ENCODE peak calls at places on chromosomes 13 and 19, in ten cellular contexts. One of them, this sample, is unnamed.
A peak's percentile ranks its signal among the peaks of the same experiment; 100 is the strongest.

GRCh38 chr13:114151565-114152284 is 19.3 kb upstream of the RASA3 start:
- DNase-seq in effector CD4-positive, alpha-beta T cell: no peak
- DNase-seq in WTC11: no peak
- DNase-seq in Kasumi-1: no peak
- DNase-seq in stimulated activated CD8-positive, alpha-beta memory T cell treated with anti-CD3 and anti-CD28 coated beads, Interleukin-2, amount 100 ng/mL, for 1 hour: no peak
- DNase-seq in NCI-H1417: peak; percentile 51
- DNase-seq in neural crest cell: no peak
- DNase-seq in stimulated activated effector memory CD8-positive, alpha-beta T cell treated with anti-CD3 and anti-CD28 coated beads, Interleukin-12 subunit alpha, Interleukin-12 subunit beta, amount 100 ng/mL, for 72 hours: no peak
- DNase-seq in uterus: no peak
- DNase-seq in RPMI7951: no peak
- DNase-seq in this sample: no peak

GRCh38 chr13:102856603-102857002 is 10.8 kb downstream of the ERCC5 start:
- DNase-seq in effector CD4-positive, alpha-beta T cell: no peak
- DNase-seq in WTC11: no peak
- DNase-seq in Kasumi-1: no peak
- DNase-seq in stimulated activated CD8-positive, alpha-beta memory T cell treated with anti-CD3 and anti-CD28 coated beads, Interleukin-2, amount 100 ng/mL, for 1 hour: no peak
- DNase-seq in NCI-H1417: no peak
- DNase-seq in neural crest cell: no peak
- DNase-seq in stimulated activated effector memory CD8-positive, alpha-beta T cell treated with anti-CD3 and anti-CD28 coated beads, Interleukin-12 subunit alpha, Interleukin-12 subunit beta, amount 100 ng/mL, for 72 hours: no peak
- DNase-seq in uterus: no peak
- DNase-seq in RPMI7951: peak; percentile 69
- DNase-seq in this sample: no peak

GRCh38 chr19:8552810-8553209 is 24.4 kb downstream of the MYO1F start:
- DNase-seq in effector CD4-positive, alpha-beta T cell: no peak
- DNase-seq in WTC11: peak; percentile 52
- DNase-seq in Kasumi-1: peak; percentile 15
- DNase-seq in stimulated activated CD8-positive, alpha-beta memory T cell treated with anti-CD3 and anti-CD28 coated beads, Interleukin-2, amount 100 ng/mL, for 1 hour: no peak
- DNase-seq in NCI-H1417: no peak
- DNase-seq in neural crest cell: peak; percentile 31
- DNase-seq in stimulated activated effector memory CD8-positive, alpha-beta T cell treated with anti-CD3 and anti-CD28 coated beads, Interleukin-12 subunit alpha, Interleukin-12 subunit beta, amount 100 ng/mL, for 72 hours: no peak
- DNase-seq in uterus: no peak
- DNase-seq in RPMI7951: peak; percentile 42
- DNase-seq in this sample: no peak

GRCh38 chr13:40190656-40191100 is 475.8 kb downstream of the FOXO1 start:
- DNase-seq in effector CD4-positive, alpha-beta T cell: peak; percentile 67
- DNase-seq in WTC11: no peak
- DNase-seq in Kasumi-1: no peak
- DNase-seq in stimulated activated CD8-positive, alpha-beta memory T cell treated with anti-CD3 and anti-CD28 coated beads, Interleukin-2, amount 100 ng/mL, for 1 hour: peak; percentile 47
- DNase-seq in NCI-H1417: no peak
- DNase-seq in neural crest cell: peak; percentile 36
- DNase-seq in stimulated activated effector memory CD8-positive, alpha-beta T cell treated with anti-CD3 and anti-CD28 coated beads, Interleukin-12 subunit alpha, Interleukin-12 subunit beta, amount 100 ng/mL, for 72 hours: no peak
- DNase-seq in uterus: peak; percentile 51
- DNase-seq in RPMI7951: peak; percentile 78
- DNase-seq in this sample: no peak

GRCh38 chr19:16330811-16331690 is 6.4 kb downstream of the KLF2 start:
- DNase-seq in effector CD4-positive, alpha-beta T cell: peak; percentile 23
- DNase-seq in WTC11: no peak
- DNase-seq in Kasumi-1: no peak
- DNase-seq in stimulated activated CD8-positive, alpha-beta memory T cell treated with anti-CD3 and anti-CD28 coated beads, Interleukin-2, amount 100 ng/mL, for 1 hour: no peak
- DNase-seq in NCI-H1417: no peak
- DNase-seq in neural crest cell: no peak
- DNase-seq in stimulated activated effector memory CD8-positive, alpha-beta T cell treated with anti-CD3 and anti-CD28 coated beads, Interleukin-12 subunit alpha, Interleukin-12 subunit beta, amount 100 ng/mL, for 72 hours: no peak
- DNase-seq in uterus: no peak
- DNase-seq in RPMI7951: no peak
- DNase-seq in this sample: no peak

GRCh38 chr13:60164490-60164889 is 762 bp upstream of the DIAPH3 start:
- DNase-seq in effector CD4-positive, alpha-beta T cell: no peak
- DNase-seq in WTC11: no peak
- DNase-seq in Kasumi-1: peak; percentile 46
- DNase-seq in stimulated activated CD8-positive, alpha-beta memory T cell treated with anti-CD3 and anti-CD28 coated beads, Interleukin-2, amount 100 ng/mL, for 1 hour: no peak
- DNase-seq in NCI-H1417: no peak
- DNase-seq in neural crest cell: no peak
- DNase-seq in stimulated activated effector memory CD8-positive, alpha-beta T cell treated with anti-CD3 and anti-CD28 coated beads, Interleukin-12 subunit alpha, Interleukin-12 subunit beta, amount 100 ng/mL, for 72 hours: no peak
- DNase-seq in uterus: no peak
- DNase-seq in RPMI7951: no peak
- DNase-seq in this sample: no peak

GRCh38 chr13:111360452-111360851 is 40.0 kb downstream of the TEX29 start:
- DNase-seq in effector CD4-positive, alpha-beta T cell: no peak
- DNase-seq in WTC11: no peak
- DNase-seq in Kasumi-1: no peak
- DNase-seq in stimulated activated CD8-positive, alpha-beta memory T cell treated with anti-CD3 and anti-CD28 coated beads, Interleukin-2, amount 100 ng/mL, for 1 hour: no peak
- DNase-seq in NCI-H1417: no peak
- DNase-seq in neural crest cell: no peak
- DNase-seq in stimulated activated effector memory CD8-positive, alpha-beta T cell treated with anti-CD3 and anti-CD28 coated beads, Interleukin-12 subunit alpha, Interleukin-12 subunit beta, amount 100 ng/mL, for 72 hours: no peak
- DNase-seq in uterus: no peak
- DNase-seq in RPMI7951: no peak
- DNase-seq in this sample: no peak

GRCh38 chr13:77876176-77876575 is 42.5 kb downstream of the EDNRB start:
- DNase-seq in effector CD4-positive, alpha-beta T cell: no peak
- DNase-seq in WTC11: no peak
- DNase-seq in Kasumi-1: no peak
- DNase-seq in stimulated activated CD8-positive, alpha-beta memory T cell treated with anti-CD3 and anti-CD28 coated beads, Interleukin-2, amount 100 ng/mL, for 1 hour: no peak
- DNase-seq in NCI-H1417: no peak
- DNase-seq in neural crest cell: no peak
- DNase-seq in stimulated activated effector memory CD8-positive, alpha-beta T cell treated with anti-CD3 and anti-CD28 coated beads, Interleukin-12 subunit alpha, Interleukin-12 subunit beta, amount 100 ng/mL, for 72 hours: no peak
- DNase-seq in uterus: no peak
- DNase-seq in RPMI7951: no peak
- DNase-seq in this sample: no peak

GRCh38 chr13:51262501-51263211 is 40.5 kb downstream of the FAM124A start:
- DNase-seq in effector CD4-positive, alpha-beta T cell: no peak
- DNase-seq in WTC11: no peak
- DNase-seq in Kasumi-1: no peak
- DNase-seq in stimulated activated CD8-positive, alpha-beta memory T cell treated with anti-CD3 and anti-CD28 coated beads, Interleukin-2, amount 100 ng/mL, for 1 hour: no peak
- DNase-seq in NCI-H1417: no peak
- DNase-seq in neural crest cell: no peak
- DNase-seq in stimulated activated effector memory CD8-positive, alpha-beta T cell treated with anti-CD3 and anti-CD28 coated beads, Interleukin-12 subunit alpha, Interleukin-12 subunit beta, amount 100 ng/mL, for 72 hours: no peak
- DNase-seq in uterus: no peak
- DNase-seq in RPMI7951: no peak
- DNase-seq in this sample: no peak

GRCh38 chr13:51823861-51824260 is 19.9 kb upstream of the DHRS12 start:
- DNase-seq in effector CD4-positive, alpha-beta T cell: no peak
- DNase-seq in WTC11: no peak
- DNase-seq in Kasumi-1: no peak
- DNase-seq in stimulated activated CD8-positive, alpha-beta memory T cell treated with anti-CD3 and anti-CD28 coated beads, Interleukin-2, amount 100 ng/mL, for 1 hour: no peak
- DNase-seq in NCI-H1417: no peak
- DNase-seq in neural crest cell: no peak
- DNase-seq in stimulated activated effector memory CD8-positive, alpha-beta T cell treated with anti-CD3 and anti-CD28 coated beads, Interleukin-12 subunit alpha, Interleukin-12 subunit beta, amount 100 ng/mL, for 72 hours: no peak
- DNase-seq in uterus: no peak
- DNase-seq in RPMI7951: no peak
- DNase-seq in this sample: no peak

GRCh38 chr13:113969311-113969972 is 4.4 kb downstream of the C13orf46 start:
- DNase-seq in effector CD4-positive, alpha-beta T cell: no peak
- DNase-seq in WTC11: no peak
- DNase-seq in Kasumi-1: no peak
- DNase-seq in stimulated activated CD8-positive, alpha-beta memory T cell treated with anti-CD3 and anti-CD28 coated beads, Interleukin-2, amount 100 ng/mL, for 1 hour: no peak
- DNase-seq in NCI-H1417: no peak
- DNase-seq in neural crest cell: no peak
- DNase-seq in stimulated activated effector memory CD8-positive, alpha-beta T cell treated with anti-CD3 and anti-CD28 coated beads, Interleukin-12 subunit alpha, Interleukin-12 subunit beta, amount 100 ng/mL, for 72 hours: no peak
- DNase-seq in uterus: no peak
- DNase-seq in RPMI7951: no peak
- DNase-seq in this sample: no peak

GRCh38 chr13:43136940-43137574 is 113.7 kb downstream of the DNAJC15 start:
- DNase-seq in effector CD4-positive, alpha-beta T cell: no peak
- DNase-seq in WTC11: no peak
- DNase-seq in Kasumi-1: no peak
- DNase-seq in stimulated activated CD8-positive, alpha-beta memory T cell treated with anti-CD3 and anti-CD28 coated beads, Interleukin-2, amount 100 ng/mL, for 1 hour: no peak
- DNase-seq in NCI-H1417: no peak
- DNase-seq in neural crest cell: no peak
- DNase-seq in stimulated activated effector memory CD8-positive, alpha-beta T cell treated with anti-CD3 and anti-CD28 coated beads, Interleukin-12 subunit alpha, Interleukin-12 subunit beta, amount 100 ng/mL, for 72 hours: no peak
- DNase-seq in uterus: no peak
- DNase-seq in RPMI7951: no peak
- DNase-seq in this sample: no peak

GRCh38 chr19:35811317-35812219 is 1.1 kb downstream of the PRODH2 start:
- DNase-seq in effector CD4-positive, alpha-beta T cell: no peak
- DNase-seq in WTC11: no peak
- DNase-seq in Kasumi-1: no peak
- DNase-seq in stimulated activated CD8-positive, alpha-beta memory T cell treated with anti-CD3 and anti-CD28 coated beads, Interleukin-2, amount 100 ng/mL, for 1 hour: no peak
- DNase-seq in NCI-H1417: no peak
- DNase-seq in neural crest cell: no peak
- DNase-seq in stimulated activated effector memory CD8-positive, alpha-beta T cell treated with anti-CD3 and anti-CD28 coated beads, Interleukin-12 subunit alpha, Interleukin-12 subunit beta, amount 100 ng/mL, for 72 hours: no peak
- DNase-seq in uterus: no peak
- DNase-seq in RPMI7951: no peak
- DNase-seq in this sample: no peak

GRCh38 chr19:17001603-17002183 is 24.9 kb downstream of the CPAMD8 start:
- DNase-seq in effector CD4-positive, alpha-beta T cell: peak; percentile 58
- DNase-seq in WTC11: no peak
- DNase-seq in Kasumi-1: no peak
- DNase-seq in stimulated activated CD8-positive, alpha-beta memory T cell treated with anti-CD3 and anti-CD28 coated beads, Interleukin-2, amount 100 ng/mL, for 1 hour: peak; percentile 61
- DNase-seq in NCI-H1417: no peak
- DNase-seq in neural crest cell: no peak
- DNase-seq in stimulated activated effector memory CD8-positive, alpha-beta T cell treated with anti-CD3 and anti-CD28 coated beads, Interleukin-12 subunit alpha, Interleukin-12 subunit beta, amount 100 ng/mL, for 72 hours: peak; percentile 52
- DNase-seq in uterus: no peak
- DNase-seq in RPMI7951: no peak
- DNase-seq in this sample: no peak

GRCh38 chr13:73754727-73755292 is 379.4 kb downstream of the KLF12 start:
- DNase-seq in effector CD4-positive, alpha-beta T cell: peak; percentile 20
- DNase-seq in WTC11: no peak
- DNase-seq in Kasumi-1: peak; percentile 81
- DNase-seq in stimulated activated CD8-positive, alpha-beta memory T cell treated with anti-CD3 and anti-CD28 coated beads, Interleukin-2, amount 100 ng/mL, for 1 hour: no peak
- DNase-seq in NCI-H1417: peak; percentile 93
- DNase-seq in neural crest cell: peak; percentile 50
- DNase-seq in stimulated activated effector memory CD8-positive, alpha-beta T cell treated with anti-CD3 and anti-CD28 coated beads, Interleukin-12 subunit alpha, Interleukin-12 subunit beta, amount 100 ng/mL, for 72 hours: no peak
- DNase-seq in uterus: no peak
- DNase-seq in RPMI7951: peak; percentile 45
- DNase-seq in this sample: peak; percentile 73

GRCh38 chr13:41780736-41781708 is 179.9 kb downstream of the VWA8 start:
- DNase-seq in effector CD4-positive, alpha-beta T cell: no peak
- DNase-seq in WTC11: no peak
- DNase-seq in Kasumi-1: peak; percentile 64
- DNase-seq in stimulated activated CD8-positive, alpha-beta memory T cell treated with anti-CD3 and anti-CD28 coated beads, Interleukin-2, amount 100 ng/mL, for 1 hour: no peak
- DNase-seq in NCI-H1417: no peak
- DNase-seq in neural crest cell: no peak
- DNase-seq in stimulated activated effector memory CD8-positive, alpha-beta T cell treated with anti-CD3 and anti-CD28 coated beads, Interleukin-12 subunit alpha, Interleukin-12 subunit beta, amount 100 ng/mL, for 72 hours: no peak
- DNase-seq in uterus: no peak
- DNase-seq in RPMI7951: peak; percentile 72
- DNase-seq in this sample: peak; percentile 31

GRCh38 chr19:39677931-39678889 is 22.5 kb downstream of the LGALS16 start:
- DNase-seq in effector CD4-positive, alpha-beta T cell: no peak
- DNase-seq in WTC11: no peak
- DNase-seq in Kasumi-1: no peak
- DNase-seq in stimulated activated CD8-positive, alpha-beta memory T cell treated with anti-CD3 and anti-CD28 coated beads, Interleukin-2, amount 100 ng/mL, for 1 hour: no peak
- DNase-seq in NCI-H1417: peak; percentile 72
- DNase-seq in neural crest cell: no peak
- DNase-seq in stimulated activated effector memory CD8-positive, alpha-beta T cell treated with anti-CD3 and anti-CD28 coated beads, Interleukin-12 subunit alpha, Interleukin-12 subunit beta, amount 100 ng/mL, for 72 hours: no peak
- DNase-seq in uterus: no peak
- DNase-seq in RPMI7951: peak; percentile 55
- DNase-seq in this sample: no peak

This sample was measured in KBM-7.